ENCODE peak calls at places on chromosomes 16 and 17, in six cellular contexts. Y is hepatocyte, L is GM23338, B is HCT116, H is fibroblast of lung, E is mammary epithelial cell. U is an unnamed sample.

GRCh38 chr16:2751577-2752034 is 832 bp upstream of the SRRM2 start:
- DNase-seq in Y (no peak), L (peak), B (peak), H (no peak), E (peak), U (no peak)

GRCh38 chr16:13378151-13378550 is 476.8 kb downstream of the SHISA9 start:
- DNase-seq in Y (no peak), L (no peak), B (no peak), H (no peak), E (peak), U (no peak)

GRCh38 chr17:15945493-15946209 is 721 bp downstream of the ADORA2B start:
- DNase-seq in Y (no peak), L (peak), B (no peak), H (peak), E (peak), U (peak)

GRCh38 chr17:57110152-57110542 is 25.1 kb downstream of the AKAP1 start:
- DNase-seq in Y (no peak), L (peak), B (no peak), H (no peak), E (no peak), U (no peak)

GRCh38 chr16:70529051-70529777 is 5.6 kb downstream of the SF3B3 start:
- DNase-seq in Y (peak), L (peak), B (peak), H (peak), E (peak), U (peak)

GRCh38 chr17:29344201-29344856 is 45.8 kb upstream of the TAOK1 start:
- DNase-seq in Y (peak), L (no peak), B (no peak), H (no peak), E (no peak), U (no peak)

GRCh38 chr16:824194-824593 is 23.7 kb upstream of the GNG13 start:
- DNase-seq in Y (no peak), L (no peak), B (no peak), H (no peak), E (no peak), U (no peak)

GRCh38 chr17:76869209-76869877 is 1.1 kb downstream of the MGAT5B start:
- DNase-seq in Y (no peak), L (peak), B (no peak), H (no peak), E (no peak), U (no peak)

GRCh38 chr17:20066253-20066652 is 57.1 kb downstream of the SPECC1 start:
- DNase-seq in Y (peak), L (no peak), B (no peak), H (peak), E (peak), U (peak)

GRCh38 chr17:3754458-3755334 is 31.0 kb downstream of the HASPIN start:
- DNase-seq in Y (peak), L (peak), B (peak), H (no peak), E (peak), U (peak)

GRCh38 chr16:50538411-50539052 is 9.7 kb upstream of the NKD1 start:
- DNase-seq in Y (no peak), L (no peak), B (no peak), H (no peak), E (peak), U (no peak)

GRCh38 chr16:27579086-27579980 is 29.4 kb downstream of the KATNIP start:
- DNase-seq in Y (no peak), L (no peak), B (no peak), H (peak), E (peak), U (peak)

GRCh38 chr17:47797797-47798196 is 23.8 kb downstream of the OSBPL7 start:
- DNase-seq in Y (no peak), L (peak), B (no peak), H (peak), E (no peak), U (no peak)

GRCh38 chr17:61806081-61806828 is 57.1 kb downstream of the BRIP1 start:
- DNase-seq in Y (no peak), L (peak), B (no peak), H (no peak), E (no peak), U (no peak)

GRCh38 chr17:43831633-43832032 is 1.3 kb downstream of the MPP3 start:
- DNase-seq in Y (no peak), L (no peak), B (no peak), H (no peak), E (no peak), U (no peak)

GRCh38 chr17:4427505-4427904 is 6.2 kb upstream of the SPNS3 start:
- DNase-seq in Y (no peak), L (no peak), B (no peak), H (no peak), E (no peak), U (no peak)

GRCh38 chr17:350706-351435 is 1.7 kb downstream of the RPH3AL start:
- DNase-seq in Y (peak), L (peak), B (no peak), H (peak), E (peak), U (peak)

GRCh38 chr16:13453938-13454553 is 465.9 kb upstream of the ERCC4 start:
- DNase-seq in Y (peak), L (peak), B (peak), H (no peak), E (peak), U (peak)

GRCh38 chr17:15123593-15124590 is 141.2 kb downstream of the PMP22 start:
- DNase-seq in Y (no peak), L (no peak), B (no peak), H (peak), E (no peak), U (peak)

GRCh38 chr16:19138601-19139000 is 24.8 kb downstream of the ITPRIPL2 start:
- DNase-seq in Y (peak), L (peak), B (no peak), H (peak), E (peak), U (peak)

GRCh38 chr17:49861150-49861884 is 13.4 kb upstream of the TAC4 start:
- DNase-seq in Y (peak), L (peak), B (no peak), H (peak), E (peak), U (peak)

GRCh38 chr17:43719578-43719977 is 39.0 kb downstream of the SOST start:
- DNase-seq in Y (no peak), L (no peak), B (no peak), H (no peak), E (no peak), U (no peak)

GRCh38 chr17:61519754-61520440 is 67.7 kb downstream of the TBX4 start:
- DNase-seq in Y (no peak), L (no peak), B (no peak), H (no peak), E (no peak), U (no peak)

GRCh38 chr17:4833941-4834501 is 881 bp downstream of the MINK1 start:
- DNase-seq in Y (peak), L (peak), B (no peak), H (peak), E (peak), U (peak)

GRCh38 chr17:51119415-51120356 is 982 bp downstream of the SPAG9 start:
- DNase-seq in Y (peak), L (peak), B (peak), H (peak), E (peak), U (peak)

GRCh38 chr16:89376812-89377445 is 113.4 kb downstream of the ANKRD11 start:
- DNase-seq in Y (no peak), L (no peak), B (no peak), H (no peak), E (no peak), U (no peak)

GRCh38 chr16:66227766-66228530 is 138.5 kb upstream of the CDH5 start:
- DNase-seq in Y (no peak), L (no peak), B (no peak), H (no peak), E (no peak), U (no peak)

GRCh38 chr17:81987161-81987770 is 9.8 kb downstream of the ASPSCR1 start:
- DNase-seq in Y (no peak), L (no peak), B (no peak), H (no peak), E (no peak), U (no peak)

GRCh38 chr17:81994593-81995462 is 17.4 kb downstream of the ASPSCR1 start:
- DNase-seq in Y (no peak), L (no peak), B (no peak), H (peak), E (no peak), U (no peak)

GRCh38 chr17:81991684-81992513 is 14.5 kb downstream of the ASPSCR1 start:
- DNase-seq in Y (peak), L (no peak), B (no peak), H (peak), E (peak), U (peak)

GRCh38 chr17:81993726-81994592 is 16.5 kb downstream of the ASPSCR1 start:
- DNase-seq in Y (no peak), L (no peak), B (no peak), H (no peak), E (no peak), U (no peak)

GRCh38 chr17:81990836-81991683 is 13.6 kb downstream of the ASPSCR1 start:
- DNase-seq in Y (no peak), L (no peak), B (no peak), H (no peak), E (no peak), U (no peak)
- H3K4me3 ChIP-seq in Y (no peak), L (no peak), B (no peak), H (no peak), E (no peak), U (no peak)

GRCh38 chr17:72336804-72337070 is 215.9 kb downstream of the SOX9 start:
- DNase-seq in Y (no peak), L (no peak), B (no peak), H (no peak), E (no peak), U (no peak)
- TF ChIP-seq EZH2 in Y (no peak), L (no peak), B (no peak), H (no peak), E (no peak), U (no peak)

GRCh38 chr17:58156839-58157803 is 8.9 kb downstream of the OR4D1 start:
- DNase-seq in Y (peak), L (peak), B (no peak), H (no peak), E (peak), U (peak)
- H3K4me3 ChIP-seq in Y (peak), L (peak), B (no peak), H (no peak), E (peak), U (peak)

GRCh38 chr16:6836771-6837170 is 495.9 kb upstream of the RBFOX1 start:
- DNase-seq in Y (peak), L (no peak), B (no peak), H (no peak), E (no peak), U (no peak)

GRCh38 chr16:6835941-6836340 is 496.7 kb upstream of the RBFOX1 start:
- DNase-seq in Y (no peak), L (no peak), B (no peak), H (no peak), E (no peak), U (no peak)

GRCh38 chr16:6837722-6838121 is 494.9 kb upstream of the RBFOX1 start:
- DNase-seq in Y (no peak), L (no peak), B (no peak), H (no peak), E (no peak), U (no peak)

GRCh38 chr16:6841392-6841791 is 491.3 kb upstream of the RBFOX1 start:
- DNase-seq in Y (no peak), L (no peak), B (no peak), H (no peak), E (no peak), U (no peak)

DNA sequence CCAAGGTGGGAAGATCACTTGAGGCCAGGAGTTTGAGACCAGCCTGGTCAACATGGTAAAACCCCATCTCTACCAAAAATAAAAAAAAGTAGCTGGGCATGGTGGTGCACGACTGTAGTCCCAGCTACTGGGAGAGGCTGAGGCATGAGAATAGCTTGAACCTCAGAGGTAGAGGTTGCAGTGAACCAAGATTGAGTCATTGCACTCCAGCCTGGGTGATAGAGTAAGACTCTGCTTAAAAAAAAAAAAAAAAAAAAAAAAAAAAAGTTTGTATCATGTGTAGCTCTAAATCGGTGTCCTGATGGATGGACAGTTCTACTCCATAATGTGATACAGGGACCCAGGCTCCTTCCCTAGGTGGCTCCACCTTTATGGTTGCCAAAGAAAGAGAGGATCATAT is 497.1 kb upstream of the RBFOX1 start:
- DNase-seq in Y (no peak), L (no peak), B (no peak), H (no peak), E (no peak), U (no peak)
- TF ChIP-seq EZH2 in Y (no peak), L (no peak), B (no peak), H (no peak), E (no peak), U (no peak)

GRCh38 chr17:82862191-82862590 is 22.4 kb upstream of the ZNF750 start:
- DNase-seq in Y (no peak), L (no peak), B (no peak), H (no peak), E (no peak), U (no peak)

GRCh38 chr17:82860606-82861392 is 21.0 kb upstream of the ZNF750 start:
- DNase-seq in Y (no peak), L (no peak), B (no peak), H (no peak), E (no peak), U (no peak)

GRCh38 chr17:82861393-82861775 is 21.6 kb upstream of the ZNF750 start:
- DNase-seq in Y (no peak), L (no peak), B (no peak), H (no peak), E (no peak), U (no peak)

GRCh38 chr17:82858376-82859126 is 18.7 kb upstream of the ZNF750 start:
- DNase-seq in Y (peak), L (no peak), B (no peak), H (no peak), E (peak), U (no peak)

GRCh38 chr17:82859431-82860403 is 19.9 kb upstream of the ZNF750 start:
- DNase-seq in Y (peak), L (no peak), B (peak), H (no peak), E (no peak), U (peak)
- H3K4me3 ChIP-seq in Y (no peak), L (no peak), B (peak), H (no peak), E (no peak), U (no peak)

GRCh38 chr16:15732416-15732815 is 82.4 kb downstream of the NDE1 start:
- DNase-seq in Y (no peak), L (no peak), B (no peak), H (peak), E (no peak), U (peak)
- TF ChIP-seq EZH2 in Y (no peak), L (no peak), B (no peak), H (no peak), E (no peak), U (no peak)